ENCODE peak calls at places on chromosomes 12 and 14, in five cellular contexts. T is neuronal stem cell, L is H1, P is H9, R is trophoblast cell. Y is an unnamed sample.

GRCh38 chr14:35390577-35391387 is 13.8 kb downstream of the NFKBIA start:
- DNase-seq in R (no peak), L (no peak), T (no peak), P (no peak), Y (peak)

GRCh38 chr12:104347374-104348075 is 44.0 kb downstream of the EID3 start:
- DNase-seq in T (no peak), L (no peak), P (peak), R (peak), Y (no peak)

GRCh38 chr12:49667319-49668090 is 39.7 kb downstream of the FMNL3 start:
- DNase-seq in T (no peak), R (peak), P (no peak), L (no peak), Y (peak)

GRCh38 chr12:69685810-69686209 is 13.3 kb downstream of the BEST3 start:
- DNase-seq in P (no peak), T (no peak), L (no peak), R (peak), Y (no peak)

GRCh38 chr12:29796823-29797263 is 13.1 kb upstream of the TMTC1 start:
- DNase-seq in L (no peak), R (peak), T (no peak), P (no peak), Y (peak)

GRCh38 chr12:47272412-47273190 is 192.8 kb upstream of the AMIGO2 start:
- DNase-seq in P (no peak), R (no peak), T (no peak), L (no peak), Y (peak)

GRCh38 chr12:123237646-123238329 is 4.6 kb downstream of the MTRFR start:
- DNase-seq in L (peak), P (peak), T (no peak), R (peak), Y (peak)

GRCh38 chr12:2682301-2683282 is 112.2 kb upstream of the FKBP4 start:
- DNase-seq in T (peak), L (no peak), R (peak), P (peak), Y (peak)

GRCh38 chr14:49774111-49774510 is 6.2 kb downstream of the KLHDC2 start:
- DNase-seq in P (no peak), R (no peak), T (no peak), L (no peak), Y (no peak)

GRCh38 chr14:101709962-101710891 is 51.3 kb upstream of the PPP2R5C start:
- DNase-seq in L (no peak), T (no peak), R (no peak), P (peak), Y (no peak)

GRCh38 chr12:88698471-88698870 is 118.2 kb upstream of the KITLG start:
- DNase-seq in R (no peak), P (no peak), T (no peak), L (no peak), Y (no peak)

GRCh38 chr12:131511391-131511802 is 199.5 kb upstream of the SFSWAP start:
- DNase-seq in L (no peak), T (no peak), P (peak), R (peak), Y (no peak)

GRCh38 chr12:85656561-85656960 is 179.6 kb downstream of the RASSF9 start:
- DNase-seq in L (no peak), P (no peak), R (no peak), T (no peak), Y (no peak)

DNA sequence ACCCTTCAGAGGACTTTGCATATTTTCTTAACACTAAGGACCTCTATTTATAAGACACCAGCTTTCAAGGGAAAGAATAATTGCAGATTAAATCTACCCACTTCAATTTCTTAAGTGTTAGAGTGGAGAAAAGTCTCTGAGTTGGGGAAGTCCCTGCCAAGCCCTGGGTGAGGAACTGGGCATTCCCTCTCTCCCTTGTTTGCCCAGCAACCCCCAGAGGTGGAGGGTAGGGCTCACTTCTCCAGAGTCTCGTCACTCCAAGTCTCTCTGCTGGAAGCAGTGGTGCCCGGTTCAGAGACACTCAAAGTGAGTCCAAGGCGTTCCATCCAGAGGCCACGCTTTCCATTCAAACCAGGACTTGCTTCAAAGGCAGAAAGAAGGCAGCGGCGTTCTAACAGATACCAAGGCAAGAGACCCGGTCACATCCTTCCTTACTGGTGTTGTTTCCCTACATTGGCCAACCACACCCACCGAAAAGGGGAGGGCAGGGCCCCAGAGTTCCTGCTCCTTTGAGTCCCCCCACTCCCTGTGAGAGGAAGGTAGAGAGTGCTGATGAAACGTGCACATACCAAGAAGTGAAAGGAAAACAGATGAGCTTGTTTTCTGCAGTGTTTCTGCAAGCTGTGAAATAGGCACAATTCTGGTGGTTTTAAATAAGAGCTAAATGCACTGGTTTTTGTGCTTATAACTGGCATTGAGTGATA is 6.1 kb upstream of the BDKRB2 start:
- DNase-seq in R (no peak), L (no peak), T (no peak), P (no peak), Y (no peak)
- H3K14ac ChIP-seq in R (no peak), L (no peak), T (no peak), P (no peak), Y (no peak)

DNA sequence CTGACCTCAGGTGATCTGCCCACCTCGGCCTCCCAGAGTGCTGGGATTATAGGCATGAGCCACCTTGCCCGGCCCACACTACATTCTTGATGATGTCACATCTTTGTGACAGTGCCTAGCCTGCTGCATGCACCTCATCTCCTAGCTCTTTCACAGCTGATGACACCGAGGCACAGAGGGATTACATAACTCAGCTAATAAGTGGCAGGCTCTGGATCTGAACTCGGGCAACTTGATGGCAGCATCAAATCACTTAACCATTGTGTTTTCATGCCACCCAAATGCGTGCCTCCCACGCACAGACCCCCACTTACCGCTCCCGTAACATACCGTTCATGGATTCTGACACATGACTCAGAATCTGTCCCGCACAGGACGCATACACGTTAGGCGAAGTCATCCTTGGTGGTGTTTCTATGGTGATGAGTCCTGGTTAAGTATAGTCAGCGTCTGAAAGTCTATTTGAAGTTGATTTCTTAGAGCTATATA is 7.4 kb downstream of the TMEM120B start:
- DNase-seq in P (no peak), L (no peak), R (peak), T (no peak), Y (peak)
- H2BK5ac ChIP-seq in P (no peak), L (no peak), R (no peak), T (no peak), Y (no peak)

DNA sequence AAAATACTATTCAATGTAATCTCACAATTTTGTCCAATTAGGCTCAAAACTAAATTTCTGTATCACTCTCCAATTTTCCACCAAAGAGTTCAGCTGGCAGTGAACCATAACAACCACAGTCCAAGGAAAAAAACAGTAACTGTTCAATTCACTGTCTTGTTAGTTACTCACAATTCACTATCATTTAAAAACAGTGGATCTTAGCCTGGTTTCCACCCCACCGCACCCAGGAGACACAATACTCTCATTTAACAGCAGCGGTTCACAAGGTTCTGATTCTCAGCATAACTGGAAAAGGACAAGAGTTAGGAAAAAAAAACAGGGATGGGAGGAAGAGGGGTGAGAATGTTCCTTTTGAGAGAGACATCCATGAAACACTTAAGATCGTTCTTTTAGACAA is 40.5 kb downstream of the MED13L start:
- DNase-seq in R (no peak), P (no peak), L (no peak), T (no peak), Y (no peak)
- H2BK12ac ChIP-seq in R (no peak), P (no peak), L (no peak), T (no peak), Y (no peak)

GRCh38 chr12:9975614-9976013 is 4.4 kb downstream of the CLEC12A start:
- DNase-seq in R (no peak), T (no peak), P (no peak), L (no peak), Y (no peak)
- H3K14ac ChIP-seq in R (no peak), T (no peak), P (no peak), L (no peak), Y (no peak)

DNA sequence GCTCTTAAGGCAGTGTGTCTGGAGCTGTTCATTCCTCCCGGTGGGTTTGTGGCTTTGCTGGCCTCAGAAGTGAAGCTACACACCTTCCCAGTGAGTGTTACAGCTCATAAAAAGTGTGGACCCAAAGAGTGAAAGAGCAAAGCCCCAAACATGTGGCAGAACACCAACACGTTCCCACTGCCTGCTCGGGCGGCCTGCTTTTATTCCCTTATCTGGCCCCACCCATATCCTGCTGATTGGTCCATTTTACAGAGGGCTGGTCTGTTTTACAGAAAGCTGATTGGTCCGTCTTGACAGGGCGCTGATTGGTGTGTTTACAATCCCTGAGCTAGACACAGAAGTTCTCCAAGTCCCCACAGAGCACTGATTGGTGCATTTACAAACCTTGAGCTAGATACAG is 2.3 kb upstream of the SIVA1 start:
- DNase-seq in R (peak), T (no peak), L (no peak), P (no peak), Y (no peak)
- H2BK5ac ChIP-seq in R (no peak), T (no peak), L (no peak), P (no peak), Y (no peak)

GRCh38 chr12:66665416-66665815 is 13.5 kb downstream of the GRIP1 start:
- DNase-seq in T (no peak), L (no peak), R (peak), P (no peak), Y (no peak)
- H2BK12ac ChIP-seq in T (no peak), L (no peak), R (no peak), P (no peak), Y (no peak)

GRCh38 chr12:1502856-1503255 is 91.5 kb downstream of the FBXL14 start:
- DNase-seq in P (peak), L (peak), T (no peak), R (no peak), Y (no peak)
- H3K14ac ChIP-seq in P (no peak), L (no peak), T (no peak), R (no peak), Y (no peak)